ENCODE peak calls at places on chromosomes 2 and 18, in ten cellular contexts. Q is amniotic stem cell, R is skeletal muscle cell, X is substantia nigra, P is KBM-7, U is hypothalamus, K is fibroblast of villous mesenchyme, N is mammary epithelial cell, Z is left kidney, H is GM03348. O is an unnamed sample.

GRCh38 chr2:200790185-200790584 is 21.5 kb upstream of the BZW1 start:
- DNase-seq in Q (no peak), R (no peak), X (no peak), P (no peak), U (no peak), K (no peak), N (no peak), Z (no peak), H (no peak), O (no peak)

GRCh38 chr2:4110273-4110672 is 406.9 kb downstream of the DCDC2C start:
- DNase-seq in Q (no peak), R (no peak), X (no peak), P (no peak), U (no peak), K (no peak), N (no peak), Z (no peak), H (no peak), O (no peak)

GRCh38 chr18:39788395-39788794 is 2166.6 kb upstream of the PIK3C3 start:
- DNase-seq in Q (no peak), R (no peak), X (no peak), P (no peak), U (no peak), K (peak; percentile 34), N (peak; percentile 57), Z (no peak), H (no peak), O (no peak)

GRCh38 chr2:143428700-143429099 is 299.5 kb downstream of the ARHGAP15 start:
- DNase-seq in Q (no peak), R (no peak), X (no peak), P (no peak), U (no peak), K (no peak), N (peak; percentile 11), Z (no peak), H (no peak), O (no peak)

GRCh38 chr18:74489631-74490030 is 6.5 kb upstream of the CNDP2 start:
- DNase-seq in Q (no peak), R (peak; percentile 53), X (no peak), P (no peak), U (no peak), K (peak; percentile 79), N (no peak), Z (peak; percentile 41), H (peak; percentile 49), O (peak; percentile 14)

GRCh38 chr2:233227579-233227978 is 23.9 kb upstream of the ATG16L1 start:
- DNase-seq in Q (no peak), R (no peak), X (no peak), P (no peak), U (no peak), K (no peak), N (no peak), Z (no peak), H (no peak), O (no peak)

GRCh38 chr18:12973562-12974213 is 17.5 kb upstream of the CEP192 start:
- DNase-seq in Q (no peak), R (no peak), X (no peak), P (no peak), U (no peak), K (no peak), N (peak; percentile 26), Z (no peak), H (no peak), O (no peak)

GRCh38 chr2:130341562-130342019 is 1.1 kb upstream of the IMP4 start:
- DNase-seq in Q (peak; percentile 33), R (no peak), X (no peak), P (no peak), U (no peak), K (no peak), N (no peak), Z (peak; percentile 68), H (peak; percentile 22), O (no peak)

GRCh38 chr2:205024822-205025518 is 479.7 kb downstream of the PARD3B start:
- DNase-seq in Q (peak; percentile 97), R (peak; percentile 89), X (peak; percentile 30), P (no peak), U (no peak), K (peak; percentile 93), N (peak; percentile 96), Z (peak; percentile 14), H (peak; percentile 85), O (peak; percentile 86)

GRCh38 chr2:83784920-83785319 is 674.2 kb downstream of the SUCLG1 start:
- DNase-seq in Q (no peak), R (no peak), X (no peak), P (peak; percentile 0), U (no peak), K (no peak), N (no peak), Z (no peak), H (no peak), O (no peak)

GRCh38 chr2:1743396-1744150 is 742 bp downstream of the PXDN start:
- DNase-seq in Q (no peak), R (no peak), X (no peak), P (no peak), U (no peak), K (peak; percentile 72), N (peak; percentile 46), Z (peak; percentile 87), H (peak; percentile 68), O (peak; percentile 56)

GRCh38 chr18:46484971-46485370 is 172.0 kb downstream of the LOXHD1 start:
- DNase-seq in Q (no peak), R (no peak), X (no peak), P (no peak), U (no peak), K (no peak), N (no peak), Z (peak; percentile 57), H (no peak), O (no peak)

GRCh38 chr2:167289651-167290410 is 401.6 kb downstream of the XIRP2 start:
- DNase-seq in Q (no peak), R (no peak), X (no peak), P (no peak), U (no peak), K (no peak), N (no peak), Z (no peak), H (no peak), O (peak; percentile 56)

GRCh38 chr2:70714141-70714905 is 53.7 kb downstream of the ADD2 start:
- DNase-seq in Q (no peak), R (no peak), X (no peak), P (no peak), U (no peak), K (no peak), N (no peak), Z (no peak), H (no peak), O (no peak)

GRCh38 chr18:76494181-76494540 is 881 bp downstream of the ZNF516 start:
- DNase-seq in Q (no peak), R (no peak), X (no peak), P (no peak), U (no peak), K (peak; percentile 56), N (peak; percentile 19), Z (peak; percentile 92), H (peak; percentile 54), O (peak; percentile 47)

GRCh38 chr2:9018534-9018933 is 15.1 kb upstream of the MBOAT2 start:
- DNase-seq in Q (no peak), R (no peak), X (no peak), P (no peak), U (no peak), K (peak; percentile 66), N (no peak), Z (no peak), H (no peak), O (no peak)

GRCh38 chr2:84906108-84906899 is 848 bp downstream of the TMSB10 start:
- DNase-seq in Q (no peak), R (no peak), X (no peak), P (peak; percentile 28), U (peak; percentile 18), K (no peak), N (peak; percentile 19), Z (peak; percentile 69), H (peak; percentile 31), O (no peak)

GRCh38 chr2:12636837-12637581 is 79.7 kb upstream of the TRIB2 start:
- DNase-seq in Q (no peak), R (no peak), X (no peak), P (no peak), U (no peak), K (no peak), N (no peak), Z (peak; percentile 25), H (no peak), O (peak; percentile 34)

GRCh38 chr2:42072349-42073118 is 24.7 kb downstream of the PKDCC start:
- DNase-seq in Q (no peak), R (peak; percentile 69), X (no peak), P (peak; percentile 39), U (no peak), K (peak; percentile 81), N (peak; percentile 9), Z (no peak), H (no peak), O (no peak)

GRCh38 chr18:60372598-60372997 is at the start of gene MC4R:
- DNase-seq in Q (peak; percentile 58), R (peak; percentile 72), X (no peak), P (no peak), U (no peak), K (peak; percentile 59), N (peak; percentile 35), Z (peak; percentile 97), H (peak; percentile 83), O (peak; percentile 57)

GRCh38 chr2:39512434-39512935 is 75.4 kb upstream of the MAP4K3 start:
- DNase-seq in Q (no peak), R (no peak), X (no peak), P (no peak), U (no peak), K (peak; percentile 81), N (no peak), Z (no peak), H (no peak), O (no peak)

GRCh38 chr2:40451926-40452605 is at the start of gene SLC8A1:
- DNase-seq in Q (no peak), R (no peak), X (no peak), P (peak; percentile 32), U (no peak), K (peak; percentile 30), N (peak; percentile 35), Z (peak; percentile 79), H (peak; percentile 88), O (peak; percentile 58)

GRCh38 chr2:217852812-217853211 is 150.0 kb downstream of the TNS1 start:
- DNase-seq in Q (no peak), R (no peak), X (no peak), P (no peak), U (no peak), K (no peak), N (no peak), Z (no peak), H (no peak), O (no peak)

GRCh38 chr2:218434456-218434855 is 15.5 kb downstream of the VIL1 start:
- DNase-seq in Q (no peak), R (no peak), X (no peak), P (no peak), U (no peak), K (no peak), N (no peak), Z (no peak), H (no peak), O (no peak)

GRCh38 chr18:9043581-9043980 is 58.9 kb upstream of the NDUFV2 start:
- DNase-seq in Q (no peak), R (no peak), X (no peak), P (no peak), U (no peak), K (no peak), N (no peak), Z (no peak), H (no peak), O (no peak)

GRCh38 chr18:39341106-39341505 is 1775.5 kb upstream of the CELF4 start:
- DNase-seq in Q (no peak), R (no peak), X (no peak), P (no peak), U (no peak), K (no peak), N (no peak), Z (no peak), H (no peak), O (no peak)

GRCh38 chr2:11784310-11784709 is 37.9 kb downstream of the LPIN1 start:
- DNase-seq in Q (no peak), R (no peak), X (no peak), P (no peak), U (no peak), K (no peak), N (no peak), Z (no peak), H (no peak), O (no peak)

GRCh38 chr2:16057661-16058060 is 117.3 kb downstream of the MYCN start:
- DNase-seq in Q (no peak), R (no peak), X (no peak), P (no peak), U (no peak), K (no peak), N (no peak), Z (no peak), H (no peak), O (no peak)

O was measured in cardiac fibroblast.